ENCODE peak calls at places on chromosome 4, in four cellular contexts. W, F, X and S are unnamed samples.

GRCh38 chr4:153683763-153684181 is 308 bp upstream of the TLR2 start:
- DNase-seq in W (no peak), F (no peak), X (no peak), S (no peak)

GRCh38 chr4:59960143-59960542 is 1240.0 kb upstream of the ADGRL3 start:
- DNase-seq in W (no peak), F (no peak), X (no peak), S (no peak)

GRCh38 chr4:42995343-42995944 is 102.9 kb downstream of the GRXCR1 start:
- DNase-seq in W (peak), F (peak), X (no peak), S (no peak)

GRCh38 chr4:24686866-24687672 is 102.7 kb upstream of the DHX15 start:
- DNase-seq in W (peak), F (peak), X (no peak), S (no peak)

GRCh38 chr4:118175506-118175905 is 141.2 kb downstream of the NDST3 start:
- DNase-seq in W (no peak), F (no peak), X (no peak), S (no peak)

GRCh38 chr4:32789026-32789608 is 2068.9 kb downstream of the PCDH7 start:
- DNase-seq in W (peak), F (peak), X (no peak), S (no peak)

GRCh38 chr4:31193516-31193915 is 473.3 kb downstream of the PCDH7 start:
- DNase-seq in W (no peak), F (no peak), X (no peak), S (no peak)

GRCh38 chr4:30821891-30822612 is 101.9 kb downstream of the PCDH7 start:
- DNase-seq in W (no peak), F (peak), X (no peak), S (no peak)

GRCh38 chr4:4289575-4289929 is 402 bp downstream of the LYAR start:
- DNase-seq in W (no peak), F (peak), X (no peak), S (no peak)

GRCh38 chr4:147794787-147795413 is 63.0 kb downstream of the ARHGAP10 start:
- DNase-seq in W (no peak), F (no peak), X (no peak), S (no peak)

GRCh38 chr4:76732246-76732645 is 165.7 kb downstream of the SOWAHB start:
- DNase-seq in W (no peak), F (no peak), X (no peak), S (no peak)

GRCh38 chr4:76737180-76737579 is 160.8 kb downstream of the SOWAHB start:
- DNase-seq in W (no peak), F (no peak), X (no peak), S (no peak)

GRCh38 chr4:76736434-76736833 is 161.5 kb downstream of the SOWAHB start:
- DNase-seq in W (no peak), F (peak), X (no peak), S (no peak)

GRCh38 chr4:76729991-76730390 is 168.0 kb downstream of the SOWAHB start:
- DNase-seq in W (no peak), F (peak), X (no peak), S (no peak)

GRCh38 chr4:76733380-76733779 is 164.6 kb downstream of the SOWAHB start:
- DNase-seq in W (no peak), F (no peak), X (no peak), S (no peak)
- TF ChIP-seq CTCF in W (no peak), F (no peak), X (no peak), S (peak)

GRCh38 chr4:76725039-76725438 is 172.9 kb downstream of the SOWAHB start:
- DNase-seq in W (no peak), F (no peak), X (no peak), S (no peak)

GRCh38 chr4:76726631-76727030 is 171.3 kb downstream of the SOWAHB start:
- DNase-seq in W (no peak), F (no peak), X (no peak), S (no peak)

GRCh38 chr4:76726141-76726540 is 171.8 kb downstream of the SOWAHB start:
- DNase-seq in W (no peak), F (peak), X (no peak), S (no peak)

GRCh38 chr4:76723916-76724315 is 174.0 kb downstream of the SOWAHB start:
- DNase-seq in W (no peak), F (peak), X (no peak), S (no peak)

DNA sequence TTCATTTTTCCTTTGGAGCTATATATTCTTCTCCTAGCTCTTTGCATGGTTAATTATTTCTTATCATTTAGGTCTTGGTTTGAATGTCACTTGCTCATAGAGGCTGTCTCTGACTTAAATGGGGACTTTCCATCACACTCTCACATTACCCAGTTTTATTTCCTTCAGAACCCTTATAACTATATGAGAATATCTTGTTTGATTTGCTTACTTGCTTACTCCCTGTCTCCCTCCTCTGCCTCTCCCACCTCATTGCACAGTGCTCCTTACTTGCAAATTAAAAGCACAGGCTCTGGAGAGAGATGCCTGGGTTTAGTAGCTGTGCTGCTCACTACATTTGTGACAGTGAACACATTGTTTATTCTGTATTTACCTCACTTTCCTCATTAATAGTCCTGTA is 174.6 kb downstream of the SOWAHB start:
- DNase-seq in W (no peak), F (peak), X (no peak), S (no peak)
- TF ChIP-seq CTCF in W (no peak), F (peak), X (no peak), S (peak)

GRCh38 chr4:108446554-108446953 is 173.8 kb upstream of the RPL34 start:
- DNase-seq in W (peak), F (no peak), X (no peak), S (no peak)

GRCh38 chr4:108454227-108454626 is 166.1 kb upstream of the RPL34 start:
- DNase-seq in W (no peak), F (no peak), X (no peak), S (no peak)

GRCh38 chr4:108450236-108450898 is 170.0 kb upstream of the RPL34 start:
- DNase-seq in W (no peak), F (no peak), X (no peak), S (no peak)

GRCh38 chr4:108453366-108453765 is 167.0 kb upstream of the RPL34 start:
- DNase-seq in W (no peak), F (no peak), X (no peak), S (no peak)

GRCh38 chr4:108449139-108449538 is 171.2 kb upstream of the RPL34 start:
- DNase-seq in W (no peak), F (no peak), X (no peak), S (no peak)
- TF ChIP-seq CTCF in W (no peak), F (no peak), X (no peak), S (no peak)

GRCh38 chr4:159719531-159719930 is 616.7 kb downstream of the RAPGEF2 start:
- DNase-seq in W (no peak), F (no peak), X (no peak), S (no peak)

GRCh38 chr4:159725571-159725970 is 622.7 kb downstream of the RAPGEF2 start:
- DNase-seq in W (no peak), F (no peak), X (no peak), S (no peak)

GRCh38 chr4:159722052-159722451 is 619.2 kb downstream of the RAPGEF2 start:
- DNase-seq in W (no peak), F (no peak), X (no peak), S (no peak)

GRCh38 chr4:159722918-159723317 is 620.0 kb downstream of the RAPGEF2 start:
- DNase-seq in W (no peak), F (no peak), X (no peak), S (no peak)

DNA sequence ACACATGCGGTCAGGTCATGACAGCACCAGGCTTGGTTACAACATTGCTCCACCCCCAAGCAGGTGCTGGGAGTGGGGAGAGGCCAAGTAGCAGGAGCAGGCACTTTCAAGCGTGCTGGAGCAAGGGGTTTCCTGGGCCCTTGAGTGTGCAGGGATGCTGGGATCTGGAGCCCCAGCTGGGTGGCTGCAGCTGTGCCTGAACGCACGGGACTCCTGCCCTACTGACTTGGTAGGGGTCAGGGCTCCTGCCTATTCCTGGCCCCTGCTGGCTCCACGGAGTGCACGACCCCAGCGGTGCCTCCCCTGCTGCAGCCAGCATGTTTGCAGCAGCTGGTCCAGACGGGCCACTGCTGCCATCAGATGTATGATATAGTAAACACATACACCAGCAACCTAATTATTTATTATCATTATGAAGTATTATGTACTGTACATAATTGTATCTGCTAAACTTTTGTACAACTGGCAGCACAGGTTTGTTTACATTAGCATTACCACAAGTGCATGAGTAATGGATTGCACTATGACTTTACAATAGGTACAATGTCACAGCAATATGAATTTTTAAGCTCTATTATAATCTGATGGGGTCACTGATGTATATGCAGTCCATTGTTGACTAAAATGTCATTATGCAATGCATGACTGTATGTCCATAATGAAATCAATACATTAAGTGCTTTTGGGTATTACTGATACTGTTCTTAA is 620.6 kb downstream of the RAPGEF2 start:
- DNase-seq in W (no peak), F (no peak), X (no peak), S (no peak)
- TF ChIP-seq CTCF in W (no peak), F (no peak), X (no peak), S (no peak)

GRCh38 chr4:185638548-185639301 is 103.4 kb upstream of the PDLIM3 start:
- DNase-seq in W (peak), F (peak), X (no peak), S (no peak)

GRCh38 chr4:185638093-185638492 is 102.8 kb upstream of the PDLIM3 start:
- DNase-seq in W (no peak), F (no peak), X (no peak), S (no peak)

GRCh38 chr4:185642907-185643306 is 107.6 kb upstream of the PDLIM3 start:
- DNase-seq in W (no peak), F (no peak), X (no peak), S (no peak)

GRCh38 chr4:185644408-185644807 is 109.1 kb upstream of the PDLIM3 start:
- DNase-seq in W (no peak), F (no peak), X (no peak), S (no peak)

DNA sequence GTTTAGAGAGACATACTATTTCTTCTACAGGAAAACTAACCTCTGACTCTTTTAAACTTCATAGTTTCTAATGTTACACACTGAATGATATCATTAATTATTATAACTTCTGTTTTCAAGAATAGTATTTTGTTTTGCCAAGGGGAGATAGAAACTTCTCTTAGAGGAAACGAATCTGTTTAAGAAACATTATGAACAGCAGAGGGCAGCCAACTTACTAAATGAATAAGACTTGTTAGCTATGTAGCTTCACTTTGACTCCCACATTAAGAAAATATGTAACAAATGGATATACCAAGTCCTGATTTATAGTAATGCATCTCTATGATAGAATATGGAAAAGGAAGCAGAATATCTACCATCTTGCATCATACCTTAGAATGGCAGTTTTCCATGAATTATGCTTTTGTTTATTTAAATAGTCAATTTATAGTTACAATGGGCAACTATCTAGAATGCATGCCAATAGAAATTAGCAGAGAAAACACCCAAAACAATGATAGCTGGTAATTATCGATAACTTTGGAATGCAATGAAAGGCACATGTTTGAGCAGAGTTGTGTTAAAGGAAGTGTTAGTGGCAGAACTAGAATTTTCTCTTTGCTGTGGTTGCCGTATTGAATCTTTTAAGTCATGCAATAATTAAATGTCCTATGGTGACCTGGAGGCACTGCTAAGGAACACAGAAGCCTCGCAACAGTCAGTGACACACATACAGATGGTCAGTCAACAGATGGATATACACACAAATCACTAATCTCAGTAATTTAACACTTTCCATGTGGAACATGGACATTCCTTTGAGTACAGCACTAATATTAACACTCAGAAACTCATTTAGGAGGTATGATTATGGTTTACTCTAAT is 105.7 kb upstream of the PDLIM3 start:
- DNase-seq in W (peak), F (peak), X (no peak), S (no peak)
- TF ChIP-seq CTCF in W (peak), F (peak), X (peak), S (peak)

GRCh38 chr4:1258457-1258856 is 9.5 kb upstream of the CTBP1 start:
- DNase-seq in W (no peak), F (no peak), X (no peak), S (no peak)
- TF ChIP-seq CTCF in W (no peak), F (no peak), X (no peak), S (peak)

GRCh38 chr4:101186558-101187184 is 160.7 kb downstream of the PPP3CA start:
- DNase-seq in W (no peak), F (no peak), X (no peak), S (no peak)

GRCh38 chr4:101188906-101189305 is 158.4 kb downstream of the PPP3CA start:
- DNase-seq in W (no peak), F (no peak), X (no peak), S (no peak)

GRCh38 chr4:101184668-101185067 is 162.7 kb downstream of the PPP3CA start:
- DNase-seq in W (no peak), F (no peak), X (no peak), S (no peak)

GRCh38 chr4:101191302-101192098 is 155.8 kb downstream of the PPP3CA start:
- DNase-seq in W (peak), F (peak), X (peak), S (no peak)

DNA sequence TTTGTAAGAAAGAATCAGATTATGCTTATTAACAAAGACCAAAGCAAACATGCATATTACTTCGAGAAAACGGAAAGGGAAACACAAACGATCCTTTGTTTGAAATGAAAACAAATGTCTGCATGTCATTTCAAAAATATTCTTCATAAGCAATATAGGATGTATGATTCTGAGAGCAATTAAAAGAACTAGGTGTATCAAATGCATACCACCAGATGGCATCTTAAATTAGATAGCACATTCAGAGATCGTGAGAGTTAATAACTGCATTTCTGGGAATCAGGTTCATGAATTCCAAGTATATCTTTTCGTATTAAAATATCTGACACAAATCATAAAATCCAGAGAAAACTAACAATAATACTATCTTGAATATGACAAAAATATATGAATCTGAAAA is 159.5 kb downstream of the PPP3CA start:
- DNase-seq in W (no peak), F (no peak), X (no peak), S (no peak)
- TF ChIP-seq CTCF in W (no peak), F (no peak), X (no peak), S (peak)

GRCh38 chr4:10160280-10160856 is 43.8 kb upstream of the WDR1 start:
- DNase-seq in W (peak), F (peak), X (no peak), S (no peak)
- TF ChIP-seq CTCF in W (peak), F (peak), X (peak), S (peak)